ENCODE peak calls at places on chromosomes 2 and 18, in four cellular contexts. U is GM12878, Q is prostate gland, P is HCT116. V is an unnamed sample.
A peak's percentile ranks its signal among the peaks of the same experiment; 100 is the strongest.

GRCh38 chr2:134178109-134178877 is 75.6 kb upstream of the MGAT5 start:
- DNase-seq in P (no peak), U (no peak), Q (no peak), V (no peak)

GRCh38 chr2:43035922-43036321 is 190.5 kb downstream of the ZFP36L2 start:
- DNase-seq in P (no peak), U (no peak), Q (no peak), V (no peak)

GRCh38 chr2:88147145-88147544 is 19.3 kb upstream of the FABP1 start:
- DNase-seq in U (no peak), Q (no peak), P (no peak), V (no peak)

GRCh38 chr2:96319396-96319795 is 5.7 kb upstream of the ITPRIPL1 start:
- DNase-seq in U (no peak), Q (no peak), P (no peak), V (no peak)

GRCh38 chr2:56008661-56009411 is 85.3 kb upstream of the EFEMP1 start:
- DNase-seq in U (no peak), P (no peak), Q (no peak), V (no peak)

GRCh38 chr2:74379851-74380789 is at the start of gene DCTN1:
- DNase-seq in U (no peak), Q (peak; percentile 43), P (no peak), V (no peak)

GRCh38 chr2:20436716-20437470 is 10.0 kb upstream of the RHOB start:
- DNase-seq in Q (no peak), U (no peak), P (no peak), V (no peak)

GRCh38 chr18:30149585-30149984 is 893.0 kb downstream of the DSC3 start:
- DNase-seq in P (no peak), U (no peak), Q (no peak), V (no peak)

GRCh38 chr2:132747046-132747445 is 77.0 kb upstream of the LYPD1 start:
- DNase-seq in U (no peak), Q (no peak), P (no peak), V (no peak)

GRCh38 chr2:231928481-231928880 is 2.3 kb upstream of the NPPC start:
- DNase-seq in P (no peak), U (no peak), Q (no peak), V (no peak)

GRCh38 chr2:173881466-173881865 is 83.7 kb downstream of the SP3 start:
- DNase-seq in Q (no peak), U (no peak), P (no peak), V (no peak)

GRCh38 chr2:216188956-216189355 is 79.8 kb downstream of the XRCC5 start:
- DNase-seq in P (no peak), Q (no peak), U (no peak), V (no peak)

GRCh38 chr2:57880967-57881366 is 165.6 kb upstream of the VRK2 start:
- DNase-seq in P (no peak), U (no peak), Q (no peak), V (no peak)

GRCh38 chr2:70094978-70095832 is 7.9 kb downstream of the PCBP1 start:
- DNase-seq in Q (peak; percentile 81), P (no peak), U (no peak), V (no peak)
- TF ChIP-seq POLR2AphosphoS5 in Q (peak; percentile 93), P (no peak), U (peak; percentile 59), V (no peak)

GRCh38 chr2:33433279-33434235 is 42.9 kb upstream of the RASGRP3 start:
- DNase-seq in U (no peak), P (no peak), Q (no peak), V (no peak)
- H3K27ac ChIP-seq in U (no peak overlapping the region), P (no peak overlapping the region), Q (no peak overlapping the region), V (no peak overlapping the region)

GRCh38 chr2:46716806-46717732 is 198.5 kb downstream of the MCFD2 start:
- DNase-seq in Q (no peak), U (no peak), P (no peak), V (peak; percentile 40)
- H3K4me3 ChIP-seq in Q (no peak overlapping the region), U (no peak overlapping the region), P (no peak overlapping the region), V (peak overlapping the region; percentile 67)

GRCh38 chr2:218781691-218782528 is at the start of gene CYP27A1:
- DNase-seq in P (no peak), U (no peak), Q (peak; percentile 56), V (no peak)
- TF ChIP-seq POLR2AphosphoS5 in P (no peak), U (no peak), Q (no peak), V (no peak)

GRCh38 chr2:158543957-158544356 is 87.2 kb downstream of the PKP4 start:
- DNase-seq in U (no peak), Q (no peak), P (no peak), V (no peak)

GRCh38 chr2:158544998-158545397 is 88.2 kb downstream of the PKP4 start:
- DNase-seq in P (no peak), U (no peak), Q (no peak), V (no peak)

GRCh38 chr2:158542577-158542976 is 85.8 kb downstream of the PKP4 start:
- DNase-seq in P (no peak), U (no peak), Q (no peak), V (no peak)

DNA sequence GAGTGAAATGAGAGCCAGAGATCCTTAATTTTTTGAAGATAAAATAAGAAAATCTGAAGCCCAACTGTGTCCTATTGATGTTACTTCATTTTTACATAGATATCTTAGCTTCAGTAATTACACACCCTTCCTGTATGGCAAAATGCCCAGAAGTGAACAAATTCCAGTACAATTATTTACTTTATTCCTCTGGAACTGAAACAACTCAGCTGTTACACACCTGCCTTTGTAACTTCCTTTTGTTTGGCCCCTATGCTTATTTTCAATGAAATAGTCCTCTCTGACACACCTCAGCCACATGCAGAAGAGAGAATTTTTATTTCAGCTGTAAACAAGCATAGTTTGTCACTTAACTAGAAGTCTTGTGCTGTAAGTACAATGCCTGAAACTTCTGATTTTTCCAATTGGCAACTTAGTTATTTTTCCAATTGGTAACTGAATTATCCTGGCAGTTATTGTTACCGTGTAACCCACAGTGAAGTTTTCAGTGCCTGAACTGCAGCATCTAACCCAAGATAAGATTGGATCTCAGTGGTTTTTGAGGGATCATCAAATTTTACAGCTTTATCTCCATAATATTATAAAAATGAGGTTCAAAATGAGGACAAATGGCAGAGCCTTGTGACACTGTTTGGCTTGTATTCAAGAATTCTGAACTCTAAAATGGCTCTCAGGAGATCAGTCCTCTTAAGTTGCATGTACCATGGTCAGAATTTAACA is 82.6 kb downstream of the PKP4 start:
- DNase-seq in P (peak; percentile 34), Q (peak; percentile 77), U (no peak), V (peak; percentile 70)
- H3K27ac ChIP-seq in P (no peak overlapping the region), Q (peak overlapping the region; percentile 25), U (no peak overlapping the region), V (peak overlapping the region; percentile 75)

GRCh38 chr2:144403940-144404339 is 116.0 kb downstream of the ZEB2 start:
- DNase-seq in P (no peak), U (no peak), Q (no peak), V (no peak)

GRCh38 chr2:144405313-144405710 is 114.6 kb downstream of the ZEB2 start:
- DNase-seq in P (no peak), Q (no peak), U (no peak), V (no peak)

GRCh38 chr2:144404621-144405312 is 115.2 kb downstream of the ZEB2 start:
- DNase-seq in U (no peak), P (no peak), Q (no peak), V (no peak)

GRCh38 chr2:144402282-144402681 is 117.6 kb downstream of the ZEB2 start:
- DNase-seq in U (no peak), P (no peak), Q (no peak), V (no peak)

DNA sequence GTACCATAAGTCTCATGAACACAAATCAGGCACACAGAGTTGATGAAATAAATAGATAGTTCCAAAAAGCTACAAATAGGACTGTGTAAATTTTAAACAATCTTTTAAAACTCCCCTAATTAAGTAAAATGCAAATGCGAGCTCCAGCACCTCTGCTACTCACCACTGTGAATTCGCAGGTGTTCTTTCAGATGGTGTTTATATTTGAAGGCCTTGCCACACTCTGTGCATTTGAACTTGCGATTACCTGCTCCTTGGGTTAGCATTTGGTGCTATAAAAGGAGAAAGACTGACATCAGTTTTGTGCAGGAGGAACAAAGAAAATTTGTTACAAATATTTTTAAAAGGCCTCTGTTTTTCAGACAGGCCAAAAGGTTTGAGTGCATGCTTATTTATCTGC is 118.9 kb downstream of the ZEB2 start:
- DNase-seq in U (no peak), P (no peak), Q (no peak), V (no peak)
- H3K4me3 ChIP-seq in U (no peak overlapping the region), P (no peak overlapping the region), Q (no peak overlapping the region), V (no peak overlapping the region)

GRCh38 chr2:127969455-127969854 is 58.4 kb downstream of the SAP130 start:
- DNase-seq in P (no peak), Q (no peak), U (no peak), V (no peak)

GRCh38 chr2:127968610-127969339 is 59.1 kb downstream of the SAP130 start:
- DNase-seq in P (no peak), Q (no peak), U (no peak), V (no peak)
- TF ChIP-seq POLR2AphosphoS5 in P (no peak), Q (no peak), U (no peak), V (no peak)

GRCh38 chr2:220785181-220785580 is 786.9 kb downstream of the EPHA4 start:
- DNase-seq in U (no peak), P (no peak), Q (no peak), V (no peak)
- H3K27ac ChIP-seq in U (no peak overlapping the region), P (no peak overlapping the region), Q (no peak overlapping the region), V (no peak overlapping the region)

GRCh38 chr2:176154853-176155252 is 2.3 kb upstream of the HOXD3 start:
- DNase-seq in P (no peak), U (no peak), Q (no peak), V (no peak)

GRCh38 chr2:176155341-176156044 is 1.6 kb upstream of the HOXD3 start:
- DNase-seq in P (no peak), U (no peak), Q (no peak), V (no peak)

GRCh38 chr2:176156959-176157498 is at the start of gene HOXD3:
- DNase-seq in U (no peak), P (no peak), Q (no peak), V (no peak)

GRCh38 chr2:176157499-176158305 is 595 bp downstream of the HOXD3 start:
- DNase-seq in U (no peak), Q (no peak), P (no peak), V (no peak)

DNA sequence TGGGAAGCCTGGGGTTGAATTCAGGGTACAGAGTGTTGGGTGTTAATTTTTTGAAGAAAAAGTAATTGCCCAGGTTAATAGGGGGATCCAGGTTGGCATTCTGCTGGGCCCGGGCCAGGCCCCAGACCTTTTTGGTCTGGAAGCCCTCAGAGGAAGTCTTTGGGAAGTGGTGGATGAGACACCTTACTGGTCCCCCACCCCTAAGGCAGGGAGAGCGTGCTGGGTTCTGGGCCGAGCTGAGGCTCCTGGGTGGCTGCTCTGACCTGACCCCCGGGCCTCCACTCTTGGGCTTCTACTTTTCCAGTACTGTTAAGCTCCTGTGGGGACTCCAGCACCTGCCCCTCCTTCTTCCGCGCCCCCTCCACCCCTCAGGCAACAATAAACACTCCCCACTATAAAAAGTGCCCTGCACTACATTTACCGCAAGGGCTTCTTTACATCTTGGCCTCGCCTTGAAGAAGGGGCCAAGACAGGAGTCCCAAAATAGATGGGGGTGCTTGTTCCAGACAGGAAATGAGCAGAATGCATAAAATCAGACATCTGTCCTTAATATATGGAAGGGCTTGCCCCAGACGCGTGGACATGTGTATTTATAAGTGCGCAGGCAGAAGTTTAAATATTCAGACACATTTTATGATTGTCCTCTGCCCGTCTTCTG is 677 bp upstream of the HOXD3 start:
- DNase-seq in Q (no peak), P (no peak), U (no peak), V (no peak)
- H3K4me3 ChIP-seq in Q (no peak overlapping the region), P (no peak overlapping the region), U (no peak overlapping the region), V (no peak overlapping the region)

GRCh38 chr18:400466-400865 is 100.0 kb downstream of the COLEC12 start:
- DNase-seq in P (no peak), Q (no peak), U (no peak), V (no peak)
- TF ChIP-seq POLR2AphosphoS5 in P (no peak), Q (no peak), U (no peak), V (no peak)